ENCODE peak calls at places on chromosomes 6 and 20, in eight cellular contexts. B is AG10803, T is NB4, V is colonic mucosa, D is tibial artery, L is GM20000, Q is breast epithelium, H is epithelial cell of proximal tubule. I is an unnamed sample.

GRCh38 chr6:51554029-51554428 is 533.4 kb downstream of the PKHD1 start:
- DNase-seq in D (no peak), Q (no peak), B (no peak), T (no peak), V (no peak), L (no peak), H (no peak), I (no peak)

GRCh38 chr20:10927936-10928860 is 254.4 kb upstream of the JAG1 start:
- DNase-seq in L (no peak), B (no peak), D (no peak), V (no peak), T (no peak), Q (no peak), H (no peak), I (no peak)

GRCh38 chr20:39318911-39319310 is 356.8 kb downstream of the DHX35 start:
- DNase-seq in L (no peak), Q (no peak), T (no peak), H (no peak), D (no peak), V (no peak), B (no peak), I (no peak)

GRCh38 chr20:60820918-60821317 is 431.1 kb upstream of the CDH4 start:
- DNase-seq in T (peak), L (no peak), Q (no peak), B (no peak), D (no peak), V (no peak), H (no peak), I (no peak)

GRCh38 chr6:132054525-132054924 is 103.4 kb upstream of the CCN2 start:
- DNase-seq in L (no peak), H (no peak), B (peak), V (no peak), D (no peak), T (no peak), Q (no peak), I (peak)

GRCh38 chr6:12068899-12069557 is 56.9 kb downstream of the HIVEP1 start:
- DNase-seq in V (no peak), H (no peak), Q (no peak), L (no peak), D (no peak), T (peak), B (no peak), I (no peak)

GRCh38 chr20:29409833-29410804 is 1847.3 kb upstream of the DEFB115 start:
- DNase-seq in L (no peak), H (no peak), T (no peak), D (no peak), Q (no peak), B (no peak), V (no peak), I (no peak)

GRCh38 chr6:71404145-71404966 is 115.7 kb downstream of the OGFRL1 start:
- DNase-seq in H (peak), D (no peak), V (no peak), Q (no peak), L (no peak), T (no peak), B (peak), I (peak)

GRCh38 chr20:36632487-36633284 is 13.3 kb downstream of the SLA2 start:
- DNase-seq in B (no peak), L (no peak), H (no peak), T (peak), D (no peak), Q (no peak), V (no peak), I (no peak)

GRCh38 chr6:135938588-135939215 is 87.2 kb downstream of the PDE7B start:
- DNase-seq in L (peak), V (no peak), T (peak), H (no peak), D (peak), B (peak), Q (no peak), I (no peak)
- TF ChIP-seq CTCF in L (no peak), V (no peak), T (peak), H (peak), D (peak), B (peak), Q (no peak), I (peak)

GRCh38 chr6:117728626-117729025 is 53.4 kb downstream of the NUS1 start:
- DNase-seq in T (no peak), Q (no peak), V (no peak), H (no peak), B (no peak), L (no peak), D (no peak), I (no peak)

GRCh38 chr6:117733341-117733740 is 58.1 kb downstream of the NUS1 start:
- DNase-seq in Q (no peak), V (no peak), D (no peak), H (no peak), L (no peak), T (peak), B (no peak), I (no peak)

DNA sequence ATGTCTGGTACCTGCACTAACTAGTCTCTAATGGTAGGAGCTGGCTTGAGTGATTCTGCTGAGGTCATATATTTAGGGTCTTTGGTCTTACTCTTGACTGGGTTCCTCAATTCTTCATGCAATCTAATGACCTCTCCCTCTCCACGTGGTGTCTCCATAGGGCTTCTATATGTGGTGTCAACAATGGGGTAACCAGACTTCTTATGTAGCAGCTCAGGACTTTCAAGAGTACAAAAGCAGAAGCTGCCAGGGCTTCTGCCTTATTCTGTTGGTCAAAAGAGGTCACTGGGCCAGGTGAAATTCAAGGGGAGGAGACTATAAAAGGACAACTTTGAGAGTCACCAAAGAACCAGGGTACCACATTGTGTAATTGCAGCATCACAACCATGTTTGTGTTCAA is 54.3 kb downstream of the NUS1 start:
- DNase-seq in L (no peak), B (no peak), T (peak), Q (no peak), H (no peak), V (no peak), D (no peak), I (no peak)
- TF ChIP-seq CTCF in L (no peak), B (no peak), T (no peak), Q (no peak), H (no peak), V (no peak), D (no peak), I (no peak)

GRCh38 chr20:59403261-59403961 is 103.0 kb downstream of the EDN3 start:
- DNase-seq in T (peak), B (no peak), D (no peak), H (no peak), V (peak), L (peak), Q (no peak), I (no peak)
- TF ChIP-seq CTCF in T (peak), B (peak), D (peak), H (peak), V (peak), L (peak), Q (peak), I (peak)

DNA sequence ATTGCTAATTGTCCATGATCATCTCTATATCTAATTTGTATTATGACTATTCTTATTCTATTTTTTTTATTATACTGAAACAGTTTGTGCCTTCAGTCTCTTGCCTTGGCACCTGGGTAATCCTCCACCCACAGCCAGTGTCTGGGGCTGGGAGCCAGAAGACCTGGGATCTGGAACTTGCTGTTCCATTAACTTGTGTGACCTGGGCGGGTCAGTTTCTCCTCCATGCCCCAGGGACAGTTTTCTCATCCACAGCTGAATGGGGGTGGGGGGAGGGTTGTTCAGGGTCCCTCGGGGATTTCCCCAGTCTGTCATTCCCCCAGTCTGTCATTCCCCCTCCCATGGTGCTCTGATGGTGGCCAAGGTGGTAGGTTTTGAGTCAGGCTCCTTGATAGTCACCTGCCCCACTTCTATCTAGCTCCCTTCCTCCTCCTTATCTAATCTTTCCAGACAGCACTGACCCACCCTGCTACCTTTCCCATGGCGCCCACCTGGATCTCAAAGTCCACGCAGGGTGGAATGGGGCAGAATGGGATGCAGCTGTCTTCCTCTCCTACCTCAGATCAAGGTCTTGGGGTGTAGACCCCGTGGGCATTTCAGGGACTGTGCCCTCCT is 11.0 kb downstream of the ITPR3 start:
- DNase-seq in H (no peak), B (no peak), D (no peak), T (no peak), V (no peak), Q (no peak), L (no peak), I (no peak)
- TF ChIP-seq CTCF in H (no peak), B (no peak), D (no peak), T (no peak), V (no peak), Q (no peak), L (no peak), I (no peak)

GRCh38 chr6:149190228-149190831 is 127.2 kb upstream of the TAB2 start:
- DNase-seq in L (no peak), Q (no peak), V (peak), B (no peak), D (no peak), T (peak), H (peak), I (no peak)
- TF ChIP-seq CTCF in L (peak), Q (no peak), V (no peak), B (no peak), D (no peak), T (no peak), H (peak), I (peak)

GRCh38 chr20:52105573-52106422 is 85.8 kb downstream of the ZFP64 start:
- DNase-seq in H (no peak), D (no peak), Q (no peak), L (peak), T (no peak), B (peak), V (no peak), I (peak)
- TF ChIP-seq CTCF in H (peak), D (no peak), Q (no peak), L (peak), T (no peak), B (peak), V (no peak), I (peak)

I was measured in HFFc6.